ENCODE peak calls at places on chromosomes 16 and 17, in seven cellular contexts. W is lower leg skin; E is CD8-positive, alpha-beta memory T cell; R is cardiac muscle cell; Z is tibial artery; Q is upper lobe of left lung; J is neural progenitor cell. A is an unnamed sample.

GRCh38 chr16:74608381-74608780 is 1.5 kb upstream of the GLG1 start:
- DNase-seq in W (no peak), E (no peak), R (no peak), Z (no peak), Q (no peak), J (no peak), A (no peak)

GRCh38 chr16:87436225-87437172 is 44.4 kb downstream of the MAP1LC3B start:
- DNase-seq in W (no peak), E (no peak), R (peak), Z (no peak), Q (peak), J (no peak), A (peak)

GRCh38 chr17:13477180-13477611 is 124.5 kb downstream of the HS3ST3A1 start:
- DNase-seq in W (no peak), E (no peak), R (peak), Z (no peak), Q (no peak), J (no peak), A (peak)

GRCh38 chr16:66298571-66299120 is 67.8 kb upstream of the CDH5 start:
- DNase-seq in W (no peak), E (no peak), R (no peak), Z (no peak), Q (no peak), J (no peak), A (no peak)

GRCh38 chr16:86594712-86595111 is 16.4 kb downstream of the FOXL1 start:
- DNase-seq in W (no peak), E (no peak), R (no peak), Z (peak), Q (no peak), J (no peak), A (no peak)

GRCh38 chr16:51049678-51050378 is 101.2 kb downstream of the SALL1 start:
- DNase-seq in W (no peak), E (no peak), R (no peak), Z (no peak), Q (no peak), J (no peak), A (no peak)

GRCh38 chr16:63130942-63131341 is 1094.7 kb upstream of the CDH8 start:
- DNase-seq in W (no peak), E (no peak), R (no peak), Z (no peak), Q (no peak), J (no peak), A (no peak)

GRCh38 chr16:30335598-30336474 is 19.3 kb downstream of the CD2BP2 start:
- DNase-seq in W (no peak), E (peak), R (peak), Z (no peak), Q (no peak), J (no peak), A (no peak)

GRCh38 chr17:10125761-10126553 is 72.4 kb downstream of the GAS7 start:
- DNase-seq in W (no peak), E (no peak), R (peak), Z (no peak), Q (peak), J (peak), A (no peak)

GRCh38 chr17:83068641-83069570 is 10.5 kb upstream of the METRNL start:
- DNase-seq in W (no peak), E (no peak), R (no peak), Z (peak), Q (peak), J (no peak), A (no peak)

GRCh38 chr16:31055613-31056012 is 18.4 kb downstream of the ZNF668 start:
- DNase-seq in W (no peak), E (no peak), R (no peak), Z (no peak), Q (no peak), J (peak), A (no peak)

GRCh38 chr17:35079547-35079946 is 16.0 kb upstream of the RFFL start:
- DNase-seq in W (no peak), E (no peak), R (no peak), Z (no peak), Q (no peak), J (no peak), A (peak)

GRCh38 chr17:19508327-19508867 is 25.3 kb upstream of the SLC47A1 start:
- DNase-seq in W (no peak), E (peak), R (no peak), Z (peak), Q (peak), J (peak), A (no peak)

GRCh38 chr16:1152123-1152638 is 725 bp upstream of the CACNA1H start:
- DNase-seq in W (no peak), E (peak), R (no peak), Z (no peak), Q (peak), J (peak), A (no peak)

GRCh38 chr16:30858829-30859423 is 35.0 kb downstream of the BCL7C start:
- DNase-seq in W (no peak), E (no peak), R (no peak), Z (no peak), Q (no peak), J (no peak), A (no peak)

GRCh38 chr17:47665655-47666054 is 15.9 kb downstream of the KPNB1 start:
- DNase-seq in W (no peak), E (no peak), R (peak), Z (no peak), Q (no peak), J (no peak), A (no peak)

GRCh38 chr17:61251939-61252865 is 147.4 kb upstream of the TBX2 start:
- DNase-seq in W (peak), E (no peak), R (peak), Z (peak), Q (peak), J (no peak), A (peak)

GRCh38 chr16:71647391-71647790 is 21.4 kb downstream of the MARVELD3 start:
- DNase-seq in W (no peak), E (no peak), R (no peak), Z (no peak), Q (no peak), J (no peak), A (no peak)

GRCh38 chr17:78127240-78127887 is 1.2 kb downstream of the TMC6 start:
- DNase-seq in W (no peak), E (peak), R (peak), Z (no peak), Q (peak), J (peak), A (no peak)
- H3K4me3 ChIP-seq in W (peak), E (peak), R (peak), Z (peak), Q (peak), J (peak), A (peak)

GRCh38 chr17:80372922-80373570 is 41.9 kb upstream of the ENDOV start:
- DNase-seq in W (no peak), E (no peak), R (no peak), Z (no peak), Q (peak), J (no peak), A (no peak)
- H3K4me3 ChIP-seq in W (no peak), E (no peak), R (no peak), Z (no peak), Q (no peak), J (no peak), A (no peak)

GRCh38 chr17:44113382-44113781 is 10.1 kb downstream of the HDAC5 start:
- DNase-seq in W (no peak), E (no peak), R (no peak), Z (no peak), Q (no peak), J (no peak), A (no peak)

GRCh38 chr17:44110823-44111633 is 12.4 kb downstream of the HDAC5 start:
- DNase-seq in W (peak), E (peak), R (peak), Z (peak), Q (peak), J (peak), A (peak)

GRCh38 chr17:44110011-44110686 is 13.3 kb downstream of the HDAC5 start:
- DNase-seq in W (no peak), E (no peak), R (no peak), Z (no peak), Q (no peak), J (no peak), A (no peak)

GRCh38 chr17:44112284-44113280 is 10.9 kb downstream of the HDAC5 start:
- DNase-seq in W (no peak), E (no peak), R (no peak), Z (no peak), Q (no peak), J (no peak), A (no peak)

GRCh38 chr17:44111777-44112176 is 11.7 kb downstream of the HDAC5 start:
- DNase-seq in W (no peak), E (no peak), R (no peak), Z (no peak), Q (no peak), J (no peak), A (no peak)
- H3K4me3 ChIP-seq in W (no peak), E (no peak), R (peak), Z (no peak), Q (no peak), J (no peak), A (no peak)

GRCh38 chr16:13112639-13113038 is 211.2 kb downstream of the SHISA9 start:
- DNase-seq in W (no peak), E (no peak), R (no peak), Z (no peak), Q (no peak), J (peak), A (no peak)

GRCh38 chr16:13110124-13110796 is 208.9 kb downstream of the SHISA9 start:
- DNase-seq in W (no peak), E (no peak), R (no peak), Z (peak), Q (no peak), J (peak), A (no peak)

GRCh38 chr16:13111747-13112146 is 210.3 kb downstream of the SHISA9 start:
- DNase-seq in W (no peak), E (no peak), R (no peak), Z (no peak), Q (no peak), J (no peak), A (no peak)

GRCh38 chr16:13108126-13108525 is 206.7 kb downstream of the SHISA9 start:
- DNase-seq in W (no peak), E (no peak), R (no peak), Z (no peak), Q (no peak), J (no peak), A (no peak)

GRCh38 chr16:13109171-13109570 is 207.8 kb downstream of the SHISA9 start:
- DNase-seq in W (no peak), E (no peak), R (no peak), Z (no peak), Q (no peak), J (no peak), A (no peak)
- H3K4me3 ChIP-seq in W (no peak), E (no peak), R (no peak), Z (no peak), Q (no peak), J (no peak), A (no peak)

GRCh38 chr16:22054847-22055590 is 37.3 kb upstream of the VWA3A start:
- DNase-seq in W (no peak), E (no peak), R (no peak), Z (no peak), Q (no peak), J (no peak), A (no peak)
- H3K4me3 ChIP-seq in W (no peak), E (no peak), R (no peak), Z (no peak), Q (no peak), J (no peak), A (no peak)

DNA sequence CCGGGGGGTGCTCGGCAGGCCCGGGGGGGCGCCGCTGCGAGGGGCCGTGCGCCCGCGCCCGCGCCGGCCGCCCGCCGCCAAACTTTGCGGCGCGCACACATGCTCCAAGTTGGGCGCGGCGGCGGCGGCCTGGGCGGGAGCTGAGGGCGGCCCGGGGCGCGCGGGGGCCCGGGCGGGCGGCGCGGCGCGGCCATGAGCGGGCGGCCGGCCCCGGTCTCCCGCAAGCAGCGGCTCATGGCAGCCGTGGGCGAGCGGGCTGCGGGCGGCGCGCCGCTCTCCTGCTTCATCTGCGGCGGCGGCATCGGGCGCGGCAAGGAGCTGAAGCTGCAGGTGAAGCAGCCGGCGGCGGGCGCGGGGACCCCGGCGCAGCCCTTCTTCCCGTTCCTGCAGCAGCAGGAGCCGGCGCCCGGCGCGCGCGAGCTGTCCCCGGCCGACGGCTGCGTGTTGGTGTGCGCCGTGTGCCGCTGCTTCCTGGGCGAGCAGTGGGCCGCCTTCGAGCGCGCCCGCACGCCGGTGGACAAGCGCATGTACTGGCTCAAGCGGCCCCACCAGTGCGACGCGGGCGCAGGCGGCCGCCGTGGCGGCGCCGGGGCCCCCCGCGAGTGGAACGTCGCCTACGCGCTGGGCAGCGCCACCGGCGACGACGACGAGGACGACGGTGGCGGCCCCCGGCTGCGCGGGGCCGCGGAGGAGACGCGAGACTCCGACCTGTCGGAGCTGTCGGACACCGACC is 57.2 kb upstream of the CIBAR2 start:
- DNase-seq in W (no peak), E (no peak), R (peak), Z (no peak), Q (peak), J (peak), A (no peak)
- H3K4me3 ChIP-seq in W (no peak), E (no peak), R (peak), Z (peak), Q (peak), J (peak), A (peak)